ENCODE peak calls at places on chromosomes 1 and 21, in six cellular contexts. P is ELF-1; T is fibroblast of pulmonary artery; F is HS-5; H is stimulated activated CD4-positive, alpha-beta T cell treated with anti-CD3 and anti-CD28 coated beads, Interleukin-4, amount 100 ng/mL, for 24 hours; A is GM04504. J is an unnamed sample.

GRCh38 chr21:33261635-33262034 is 4.5 kb upstream of the IL10RB start:
- DNase-seq in P (no peak), T (peak; percentile 56), A (no peak), F (no peak), H (no peak), J (no peak)

GRCh38 chr1:206723500-206724472 is 39.1 kb downstream of the MAPKAPK2 start:
- DNase-seq in H (no peak), F (no peak), A (peak; percentile 47), P (peak; percentile 64), T (peak; percentile 86), J (no peak)

GRCh38 chr1:93980320-93980744 is 71.1 kb upstream of the GCLM start:
- DNase-seq in A (no peak), P (peak; percentile 61), H (no peak), F (no peak), T (no peak), J (no peak)

GRCh38 chr1:52167014-52167753 is 25.3 kb downstream of the ZFYVE9 start:
- DNase-seq in A (no peak), H (no peak), F (no peak), T (no peak), P (no peak), J (no peak)

GRCh38 chr1:54489627-54490240 is 58.3 kb upstream of the ACOT11 start:
- DNase-seq in T (no peak), A (no peak), P (no peak), F (no peak), H (no peak), J (no peak)

GRCh38 chr1:247329097-247329617 is 2.5 kb downstream of the ZNF496 start:
- DNase-seq in F (no peak), T (no peak), A (no peak), P (no peak), H (no peak), J (no peak)

GRCh38 chr1:241208910-241209414 is 148.0 kb downstream of the RGS7 start:
- DNase-seq in H (no peak), T (no peak), A (no peak), P (no peak), F (no peak), J (no peak)

GRCh38 chr1:30855686-30856259 is 52.8 kb downstream of the SDC3 start:
- DNase-seq in T (no peak), F (no peak), P (no peak), H (no peak), A (no peak), J (no peak)

GRCh38 chr1:3069491-3070303 is 694 bp downstream of the PRDM16 start:
- DNase-seq in T (peak; percentile 47), H (no peak), A (peak; percentile 8), F (no peak), P (no peak), J (peak; percentile 65)

GRCh38 chr1:245682638-245683376 is 528.0 kb downstream of the KIF26B start:
- DNase-seq in A (peak; percentile 29), F (no peak), H (no peak), T (peak; percentile 25), P (no peak), J (no peak)

J was measured in small intestine.